ENCODE peak calls at places on chromosomes 2 and 18, in six cellular contexts. Y is ascending aorta, T is A549, C is adrenal gland, S is breast epithelium, M is GM23338. K is an unnamed sample.

GRCh38 chr2:205723174-205723573 is 40.9 kb downstream of the NRP2 start:
- DNase-seq in Y (no peak), T (no peak), C (no peak), S (no peak), M (no peak), K (peak; percentile 40)

GRCh38 chr18:26480897-26481795 is 67.2 kb downstream of the KCTD1 start:
- DNase-seq in Y (no peak), T (peak; percentile 68), C (peak; percentile 37), S (no peak), M (no peak), K (peak; percentile 94)

GRCh38 chr2:162297925-162298552 is 20.4 kb downstream of the IFIH1 start:
- DNase-seq in Y (no peak), T (peak; percentile 7), C (peak; percentile 73), S (no peak), M (peak; percentile 88), K (peak; percentile 84)

GRCh38 chr2:231527091-231527395 is 3.2 kb downstream of the NMUR1 start:
- DNase-seq in Y (no peak), T (no peak), C (no peak), S (no peak), M (peak; percentile 60), K (no peak)

GRCh38 chr2:240461471-240462072 is 26.1 kb downstream of the GPC1 start:
- DNase-seq in Y (no peak), T (no peak), C (no peak), S (peak; percentile 45), M (no peak), K (no peak)

GRCh38 chr2:36450466-36451196 is 95.1 kb downstream of the CRIM1 start:
- DNase-seq in Y (no peak), T (no peak), C (no peak), S (no peak), M (no peak), K (peak; percentile 88)

GRCh38 chr2:190181066-190181681 is 118.6 kb upstream of the MSTN start:
- DNase-seq in Y (no peak), T (peak; percentile 6), C (no peak), S (no peak), M (no peak), K (peak; percentile 42)

GRCh38 chr2:198347936-198348335 is 543.5 kb downstream of the PLCL1 start:
- DNase-seq in Y (no peak), T (no peak), C (no peak), S (no peak), M (no peak), K (no peak)

GRCh38 chr2:47373747-47374146 is 29.2 kb upstream of the MSH2 start:
- DNase-seq in Y (no peak), T (peak; percentile 48), C (no peak), S (no peak), M (peak; percentile 56), K (no peak)

GRCh38 chr2:8582850-8583399 is 98.9 kb upstream of the ID2 start:
- DNase-seq in Y (no peak), T (no peak), C (no peak), S (no peak), M (no peak), K (no peak)

GRCh38 chr18:2881490-2882195 is 34.8 kb downstream of the EMILIN2 start:
- DNase-seq in Y (no peak), T (no peak), C (no peak), S (no peak), M (no peak), K (peak; percentile 93)

GRCh38 chr2:74864728-74865722 is 31.1 kb downstream of the HK2 start:
- DNase-seq in Y (no peak), T (no peak), C (no peak), S (no peak), M (peak; percentile 36), K (peak; percentile 47)

GRCh38 chr2:132037527-132038178 is 124.1 kb downstream of the ANKRD30BL start:
- DNase-seq in Y (no peak), T (no peak), C (peak; percentile 26), S (no peak), M (peak; percentile 68), K (peak; percentile 0)

GRCh38 chr2:173079968-173080860 is 4.6 kb downstream of the MAP3K20 start:
- DNase-seq in Y (no peak), T (no peak), C (no peak), S (no peak), M (no peak), K (peak; percentile 96)

GRCh38 chr18:62973689-62974088 is 258.3 kb downstream of the PHLPP1 start:
- DNase-seq in Y (no peak), T (no peak), C (no peak), S (no peak), M (no peak), K (no peak)

GRCh38 chr2:173417801-173418200 is 63.1 kb downstream of the CDCA7 start:
- DNase-seq in Y (no peak), T (no peak), C (no peak), S (no peak), M (no peak), K (no peak)

GRCh38 chr2:120820263-120820884 is 84.7 kb downstream of the GLI2 start:
- DNase-seq in Y (no peak), T (no peak), C (no peak), S (no peak), M (no peak), K (peak; percentile 77)

GRCh38 chr2:239158641-239159475 is 242.0 kb downstream of the HDAC4 start:
- DNase-seq in Y (no peak), T (no peak), C (peak; percentile 7), S (peak; percentile 44), M (no peak), K (no peak)

GRCh38 chr2:230759481-230760191 is 47.0 kb downstream of the CAB39 start:
- DNase-seq in Y (no peak), T (no peak), C (no peak), S (no peak), M (no peak), K (no peak)

GRCh38 chr2:44715671-44716077 is 225.8 kb upstream of the SIX3 start:
- DNase-seq in Y (no peak), T (peak; percentile 17), C (no peak), S (no peak), M (peak; percentile 85), K (peak; percentile 70)

GRCh38 chr2:219459460-219460311 is 25.0 kb downstream of the SPEG start:
- DNase-seq in Y (no peak), T (peak; percentile 75), C (peak; percentile 45), S (no peak), M (peak; percentile 88), K (peak; percentile 61)

GRCh38 chr2:191950132-191950885 is 103.4 kb upstream of the CAVIN2 start:
- DNase-seq in Y (no peak), T (peak; percentile 4), C (no peak), S (no peak), M (peak; percentile 33), K (peak; percentile 67)

GRCh38 chr2:137333386-137333972 is 568.1 kb downstream of the THSD7B start:
- DNase-seq in Y (no peak), T (no peak), C (no peak), S (no peak), M (no peak), K (no peak)

GRCh38 chr18:6605115-6605869 is 124.2 kb upstream of the ARHGAP28 start:
- DNase-seq in Y (no peak), T (no peak), C (no peak), S (no peak), M (no peak), K (peak; percentile 43)

GRCh38 chr2:128573531-128573930 is 254.9 kb upstream of the HS6ST1 start:
- DNase-seq in Y (no peak), T (no peak), C (no peak), S (no peak), M (no peak), K (no peak)

GRCh38 chr2:224222976-224223375 is 178.9 kb downstream of the FAM124B start:
- DNase-seq in Y (no peak), T (no peak), C (no peak), S (no peak), M (no peak), K (no peak)

GRCh38 chr2:18722101-18722500 is 132.7 kb upstream of the NT5C1B start:
- DNase-seq in Y (no peak), T (no peak), C (no peak), S (no peak), M (no peak), K (peak; percentile 21)

GRCh38 chr2:173590278-173590811 is 235.7 kb downstream of the CDCA7 start:
- DNase-seq in Y (no peak), T (peak; percentile 38), C (peak; percentile 85), S (no peak), M (no peak), K (peak; percentile 98)

GRCh38 chr18:5196253-5197031 is 615 bp downstream of the AKAIN1 start:
- DNase-seq in Y (no peak), T (no peak), C (peak; percentile 7), S (no peak), M (peak; percentile 74), K (no peak)

GRCh38 chr18:27355308-27355707 is 170.2 kb upstream of the CHST9 start:
- DNase-seq in Y (no peak), T (no peak), C (no peak), S (no peak), M (no peak), K (no peak)

DNA sequence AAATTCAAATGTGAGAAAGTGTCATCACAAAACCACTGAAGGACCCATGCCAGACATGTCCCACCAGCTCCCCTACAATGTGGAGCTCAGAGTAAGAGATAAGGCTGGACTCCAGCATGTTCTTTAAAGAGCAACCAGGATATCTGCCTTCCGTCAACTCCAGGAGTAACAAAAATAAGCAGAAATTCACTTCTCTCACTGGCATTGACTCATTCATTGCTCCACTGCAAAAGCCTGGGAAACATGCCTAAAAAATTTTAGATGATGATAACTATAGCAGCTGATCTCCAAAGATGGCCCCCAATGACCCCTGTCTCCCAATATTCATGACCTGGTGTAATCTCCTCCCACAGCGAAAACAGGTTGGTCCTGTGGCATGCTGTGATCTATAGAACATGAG is 314.5 kb downstream of the NCKAP5 start:
- DNase-seq in Y (no peak), T (no peak), C (no peak), S (no peak), M (no peak), K (no peak)
- H3K4me3 ChIP-seq in Y (no peak overlapping the region), T (no peak overlapping the region), C (no peak overlapping the region), S (no peak overlapping the region), M (no peak overlapping the region), K (no peak overlapping the region)

GRCh38 chr2:54726940-54727339 is 3.5 kb downstream of the EML6 start:
- DNase-seq in Y (no peak), T (no peak), C (no peak), S (no peak), M (no peak), K (peak; percentile 14)
- TF ChIP-seq CTCF in Y (no peak), T (no peak), C (no peak), S (no peak), M (no peak), K (no peak)

GRCh38 chr2:218009191-218010114 is 6.7 kb upstream of the TNS1 start:
- DNase-seq in Y (no peak), T (peak; percentile 35), C (no peak), S (no peak), M (peak; percentile 62), K (no peak)
- H3K4me3 ChIP-seq in Y (peak overlapping the region; percentile 71), T (peak overlapping the region; percentile 61), C (no peak overlapping the region), S (peak overlapping the region; percentile 74), M (peak overlapping the region; percentile 84), K (peak overlapping the region; percentile 60)

GRCh38 chr2:4718777-4719176 is 973.4 kb upstream of the SOX11 start:
- DNase-seq in Y (no peak), T (no peak), C (no peak), S (no peak), M (no peak), K (no peak)

GRCh38 chr2:4715065-4715464 is 977.1 kb upstream of the SOX11 start:
- DNase-seq in Y (no peak), T (no peak), C (no peak), S (no peak), M (peak; percentile 50), K (no peak)
- TF ChIP-seq CTCF in Y (no peak), T (no peak), C (no peak), S (no peak), M (peak; percentile 62), K (no peak)

K was measured in fibroblast of mammary gland.